ENCODE peak calls at places on chromosomes 7 and 10, in four cellular contexts. One of them, this sample, is unnamed.
A peak's percentile ranks its signal among the peaks of the same experiment; 100 is the strongest.

GRCh38 chr7:102463841-102464576 is 654 bp downstream of the ALKBH4 start:
- DNase-seq in heart left ventricle: no peak
- DNase-seq in GM12892: no peak
- DNase-seq in HCT116: no peak
- DNase-seq in this sample: no peak

GRCh38 chr7:127916735-127917134 is 114.5 kb downstream of the LRRC4 start:
- DNase-seq in heart left ventricle: no peak
- DNase-seq in GM12892: no peak
- DNase-seq in HCT116: no peak
- DNase-seq in this sample: no peak

GRCh38 chr10:132113206-132113605 is 47.5 kb downstream of the JAKMIP3 start:
- DNase-seq in heart left ventricle: peak; percentile 9
- DNase-seq in GM12892: no peak
- DNase-seq in HCT116: no peak
- DNase-seq in this sample: no peak

GRCh38 chr10:110207805-110208613 is 604 bp downstream of the MXI1 start:
- DNase-seq in heart left ventricle: peak; percentile 45
- DNase-seq in GM12892: no peak
- DNase-seq in HCT116: no peak
- DNase-seq in this sample: peak; percentile 36

GRCh38 chr10:17001961-17002749 is 127.5 kb downstream of the CUBN start:
- DNase-seq in heart left ventricle: peak; percentile 44
- DNase-seq in GM12892: no peak
- DNase-seq in HCT116: no peak
- DNase-seq in this sample: peak; percentile 25

GRCh38 chr10:404341-404740 is 269.1 kb downstream of the ZMYND11 start:
- DNase-seq in heart left ventricle: no peak
- DNase-seq in GM12892: no peak
- DNase-seq in HCT116: no peak
- DNase-seq in this sample: no peak

GRCh38 chr10:17257466-17258321 is 29.7 kb downstream of the VIM start:
- DNase-seq in heart left ventricle: no peak
- DNase-seq in GM12892: peak; percentile 6
- DNase-seq in HCT116: peak; percentile 60
- DNase-seq in this sample: peak; percentile 62

GRCh38 chr7:67462781-67463191 is 466.2 kb downstream of the TYW1 start:
- DNase-seq in heart left ventricle: no peak
- DNase-seq in GM12892: no peak
- DNase-seq in HCT116: no peak
- DNase-seq in this sample: peak; percentile 67

GRCh38 chr10:110774069-110775021 is 97.4 kb upstream of the PDCD4 start:
- DNase-seq in heart left ventricle: no peak
- DNase-seq in GM12892: peak; percentile 38
- DNase-seq in HCT116: peak; percentile 92
- DNase-seq in this sample: no peak

GRCh38 chr10:31701546-31701945 is 227.1 kb downstream of the ARHGAP12 start:
- DNase-seq in heart left ventricle: no peak
- DNase-seq in GM12892: no peak
- DNase-seq in HCT116: no peak
- DNase-seq in this sample: no peak

GRCh38 chr10:7192831-7193348 is 217.9 kb downstream of the SFMBT2 start:
- DNase-seq in heart left ventricle: no peak
- DNase-seq in GM12892: no peak
- DNase-seq in HCT116: no peak
- DNase-seq in this sample: no peak

GRCh38 chr10:132677905-132678298 is 108.0 kb downstream of the NKX6-2 start:
- DNase-seq in heart left ventricle: no peak
- DNase-seq in GM12892: no peak
- DNase-seq in HCT116: no peak
- DNase-seq in this sample: no peak

GRCh38 chr10:109933984-109934565 is 10.8 kb upstream of the XPNPEP1 start:
- DNase-seq in heart left ventricle: no peak
- DNase-seq in GM12892: no peak
- DNase-seq in HCT116: no peak
- DNase-seq in this sample: no peak

GRCh38 chr10:84159076-84159475 is 14.5 kb upstream of the GPR15LG start:
- DNase-seq in heart left ventricle: no peak
- DNase-seq in GM12892: no peak
- DNase-seq in HCT116: no peak
- DNase-seq in this sample: no peak

GRCh38 chr10:105952153-105952552 is 1212.4 kb downstream of the SORCS1 start:
- DNase-seq in heart left ventricle: no peak
- DNase-seq in GM12892: peak; percentile 3
- DNase-seq in HCT116: no peak
- DNase-seq in this sample: peak; percentile 22

GRCh38 chr7:139396323-139396951 is 36.7 kb downstream of the LUC7L2 start:
- DNase-seq in heart left ventricle: no peak
- DNase-seq in GM12892: no peak
- DNase-seq in HCT116: no peak
- DNase-seq in this sample: no peak

GRCh38 chr7:132243463-132243862 is 332.8 kb downstream of the PLXNA4 start:
- DNase-seq in heart left ventricle: no peak
- DNase-seq in GM12892: no peak
- DNase-seq in HCT116: no peak
- DNase-seq in this sample: no peak

GRCh38 chr7:35593896-35594295 is 101.0 kb downstream of the HERPUD2 start:
- DNase-seq in heart left ventricle: no peak
- DNase-seq in GM12892: no peak
- DNase-seq in HCT116: peak; percentile 12
- DNase-seq in this sample: no peak

GRCh38 chr7:135795846-135796570 is 47.4 kb upstream of the FAM180A start:
- DNase-seq in heart left ventricle: no peak
- DNase-seq in GM12892: no peak
- DNase-seq in HCT116: no peak
- DNase-seq in this sample: no peak

GRCh38 chr7:149468208-149468607 is 7.3 kb upstream of the ZNF777 start:
- DNase-seq in heart left ventricle: no peak
- DNase-seq in GM12892: no peak
- DNase-seq in HCT116: no peak
- DNase-seq in this sample: no peak

GRCh38 chr7:92727755-92728154 is 108.6 kb downstream of the CDK6 start:
- DNase-seq in heart left ventricle: no peak
- DNase-seq in GM12892: no peak
- DNase-seq in HCT116: no peak
- DNase-seq in this sample: no peak

GRCh38 chr10:72630144-72630543 is 4.3 kb upstream of the MICU1 start:
- DNase-seq in heart left ventricle: no peak
- DNase-seq in GM12892: no peak
- DNase-seq in HCT116: no peak
- DNase-seq in this sample: no peak

GRCh38 chr7:77453531-77453930 is 37.4 kb upstream of the GSAP start:
- DNase-seq in heart left ventricle: no peak
- DNase-seq in GM12892: no peak
- DNase-seq in HCT116: no peak
- DNase-seq in this sample: peak; percentile 17

GRCh38 chr10:77087406-77087805 is 550.2 kb downstream of the KCNMA1 start:
- DNase-seq in heart left ventricle: no peak
- DNase-seq in GM12892: no peak
- DNase-seq in HCT116: no peak
- DNase-seq in this sample: no peak

GRCh38 chr7:14596421-14596820 is 306.1 kb downstream of the DGKB start:
- DNase-seq in heart left ventricle: no peak
- DNase-seq in GM12892: no peak
- DNase-seq in HCT116: no peak
- DNase-seq in this sample: no peak

GRCh38 chr10:110802090-110802489 is 69.6 kb upstream of the PDCD4 start:
- DNase-seq in heart left ventricle: no peak
- DNase-seq in GM12892: no peak
- DNase-seq in HCT116: no peak
- DNase-seq in this sample: no peak

GRCh38 chr7:101390901-101391301 is 28.2 kb downstream of the COL26A1 start:
- DNase-seq in heart left ventricle: peak; percentile 53
- DNase-seq in GM12892: peak; percentile 59
- DNase-seq in HCT116: no peak
- DNase-seq in this sample: no peak

GRCh38 chr10:5544216-5544805 is 19.6 kb downstream of the CALML3 start:
- DNase-seq in heart left ventricle: no peak
- DNase-seq in GM12892: no peak
- DNase-seq in HCT116: no peak
- DNase-seq in this sample: peak; percentile 59

GRCh38 chr7:26477381-26477780 is 185.7 kb downstream of the SNX10 start:
- DNase-seq in heart left ventricle: no peak
- DNase-seq in GM12892: no peak
- DNase-seq in HCT116: no peak
- DNase-seq in this sample: no peak

GRCh38 chr10:115818015-115818414 is 455.0 kb downstream of the GFRA1 start:
- DNase-seq in heart left ventricle: no peak
- DNase-seq in GM12892: no peak
- DNase-seq in HCT116: no peak
- DNase-seq in this sample: no peak

GRCh38 chr10:18179901-18180300 is 39.7 kb downstream of the CACNB2 start:
- DNase-seq in heart left ventricle: no peak
- DNase-seq in GM12892: no peak
- DNase-seq in HCT116: no peak
- DNase-seq in this sample: peak; percentile 38

GRCh38 chr10:123974406-123974805 is 82.8 kb upstream of the CPXM2 start:
- DNase-seq in heart left ventricle: no peak
- DNase-seq in GM12892: no peak
- DNase-seq in HCT116: peak; percentile 99
- DNase-seq in this sample: no peak

GRCh38 chr7:97014145-97014544 is 8.8 kb downstream of the DLX6 start:
- DNase-seq in heart left ventricle: no peak
- DNase-seq in GM12892: no peak
- DNase-seq in HCT116: no peak
- DNase-seq in this sample: no peak

GRCh38 chr7:75734586-75735047 is 4.1 kb downstream of the HIP1 start:
- DNase-seq in heart left ventricle: peak; percentile 10
- DNase-seq in GM12892: no peak
- DNase-seq in HCT116: no peak
- DNase-seq in this sample: no peak

DNA sequence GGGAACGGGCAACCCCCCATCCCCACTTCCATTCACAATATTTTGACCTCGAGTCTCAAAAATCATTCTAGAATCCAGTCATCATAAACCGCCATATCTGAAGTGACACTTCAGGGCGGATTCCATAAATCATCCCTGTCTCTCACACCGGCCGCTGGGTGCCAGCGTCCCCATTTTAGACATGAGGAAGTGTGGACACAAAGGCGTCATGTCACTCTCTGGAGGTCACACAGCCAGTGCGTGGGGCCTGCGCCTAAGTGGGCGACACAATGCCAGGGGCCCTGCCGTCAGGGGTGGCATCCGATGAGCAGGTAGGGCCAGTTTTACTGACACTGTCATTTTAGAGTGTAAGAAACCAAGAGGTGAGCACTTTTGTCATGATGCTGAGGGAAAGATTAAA is 19.5 kb downstream of the KCNH2 start:
- DNase-seq in heart left ventricle: no peak
- DNase-seq in GM12892: no peak
- DNase-seq in HCT116: no peak
- DNase-seq in this sample: no peak
- TF ChIP-seq POLR2A in heart left ventricle: no peak
- TF ChIP-seq POLR2A in GM12892: no peak
- TF ChIP-seq POLR2A in HCT116: no peak
- TF ChIP-seq POLR2A in this sample: no peak

DNA sequence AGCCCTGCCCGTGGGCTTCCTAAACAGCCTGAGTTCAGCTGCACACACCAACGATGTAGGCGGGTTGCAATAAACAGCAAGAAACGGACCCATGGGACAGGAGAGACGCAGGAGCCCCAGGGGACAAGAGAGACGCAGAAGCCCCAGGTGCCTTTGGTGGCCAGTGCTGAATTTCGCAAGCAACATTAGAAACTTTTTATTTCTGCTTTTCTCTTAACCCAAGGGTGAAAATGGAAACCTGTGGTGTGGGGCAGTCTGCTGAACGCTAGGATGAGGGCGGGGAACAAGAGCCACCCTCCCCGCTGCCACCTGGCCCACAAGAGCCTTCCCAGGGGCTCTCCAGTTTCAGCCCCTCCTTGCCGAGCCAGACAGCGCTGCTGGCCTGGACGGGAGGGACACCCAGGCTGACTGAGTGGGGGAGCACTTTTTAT is 20.0 kb upstream of the GPR146 start:
- DNase-seq in heart left ventricle: no peak
- DNase-seq in GM12892: peak; percentile 78
- DNase-seq in HCT116: no peak
- DNase-seq in this sample: no peak
- TF ChIP-seq POLR2A in heart left ventricle: no peak
- TF ChIP-seq POLR2A in GM12892: no peak
- TF ChIP-seq POLR2A in HCT116: no peak
- TF ChIP-seq POLR2A in this sample: no peak

DNA sequence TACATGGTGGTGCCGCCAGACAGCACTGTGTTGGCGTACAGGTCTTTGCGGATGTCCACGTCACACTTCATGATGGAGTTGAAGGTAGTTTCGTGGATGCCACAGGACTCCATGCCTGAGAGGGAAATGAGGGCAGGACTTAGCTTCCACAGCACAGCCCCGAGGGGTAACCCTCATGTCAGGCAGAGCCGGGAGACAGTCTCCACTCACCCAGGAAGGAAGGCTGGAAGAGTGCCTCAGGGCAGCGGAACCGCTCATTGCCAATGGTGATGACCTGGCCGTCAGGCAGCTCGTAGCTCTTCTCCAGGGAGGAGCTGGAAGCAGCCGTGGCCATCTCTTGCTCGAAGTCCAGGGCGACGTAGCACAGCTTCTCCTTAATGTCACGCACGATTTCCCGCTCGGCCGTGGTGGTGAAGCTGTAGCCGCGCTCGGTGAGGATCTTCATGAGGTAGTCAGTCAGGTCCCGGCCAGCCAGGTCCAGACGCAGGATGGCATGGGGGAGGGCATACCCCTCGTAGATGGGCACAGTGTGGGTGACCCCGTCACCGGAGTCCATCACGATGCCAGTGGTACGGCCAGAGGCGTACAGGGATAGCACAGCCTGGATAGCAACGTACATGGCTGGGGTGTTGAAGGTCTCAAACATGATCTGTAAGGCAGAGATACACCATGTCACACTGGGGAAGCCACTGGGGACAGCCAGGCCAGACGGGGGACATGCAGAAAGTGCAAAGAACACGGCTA is 104.6 kb upstream of the TNRC18 start:
- DNase-seq in heart left ventricle: peak; percentile 71
- DNase-seq in GM12892: no peak
- DNase-seq in HCT116: no peak
- DNase-seq in this sample: peak; percentile 37
- TF ChIP-seq POLR2A in heart left ventricle: no peak
- TF ChIP-seq POLR2A in GM12892: peak; percentile 83
- TF ChIP-seq POLR2A in HCT116: no peak
- TF ChIP-seq POLR2A in this sample: no peak

GRCh38 chr10:11677480-11677879 is 64.7 kb upstream of the ECHDC3 start:
- DNase-seq in heart left ventricle: no peak
- DNase-seq in GM12892: no peak
- DNase-seq in HCT116: no peak
- DNase-seq in this sample: no peak
- TF ChIP-seq POLR2A in heart left ventricle: no peak
- TF ChIP-seq POLR2A in GM12892: no peak
- TF ChIP-seq POLR2A in HCT116: no peak
- TF ChIP-seq POLR2A in this sample: no peak

GRCh38 chr10:119305860-119306513 is 98.6 kb downstream of the GRK5 start:
- DNase-seq in heart left ventricle: peak; percentile 77
- DNase-seq in GM12892: peak; percentile 58
- DNase-seq in HCT116: peak; percentile 97
- DNase-seq in this sample: no peak
- TF ChIP-seq POLR2A in heart left ventricle: no peak
- TF ChIP-seq POLR2A in GM12892: peak; percentile 71
- TF ChIP-seq POLR2A in HCT116: no peak
- TF ChIP-seq POLR2A in this sample: no peak

GRCh38 chr7:98418636-98419315 is 17.9 kb upstream of the BAIAP2L1 start:
- DNase-seq in heart left ventricle: peak; percentile 59
- DNase-seq in GM12892: no peak
- DNase-seq in HCT116: peak; percentile 99
- DNase-seq in this sample: no peak
- TF ChIP-seq POLR2A in heart left ventricle: no peak
- TF ChIP-seq POLR2A in GM12892: no peak
- TF ChIP-seq POLR2A in HCT116: peak; percentile 67
- TF ChIP-seq POLR2A in this sample: no peak

This sample was measured in prostate gland.